ENCODE peak calls at places on chromosomes 6 and 20, in nine cellular contexts. U, P, Q, S, T, R, M, O and C are unnamed samples.

GRCh38 chr6:4008324-4009047 is 70.5 kb downstream of the FAM217A start:
- DNase-seq in U (no peak), P (no peak), Q (peak), S (no peak), T (no peak), R (no peak), M (peak), O (no peak), C (no peak)

GRCh38 chr20:62239278-62239879 is 1.1 kb downstream of the OSBPL2 start:
- DNase-seq in U (no peak), P (no peak), Q (no peak), S (no peak), T (no peak), R (no peak), M (no peak), O (peak), C (no peak)

GRCh38 chr6:166615059-166615770 is 11.8 kb downstream of the RPS6KA2 start:
- DNase-seq in U (no peak), P (peak), Q (no peak), S (no peak), T (no peak), R (no peak), M (no peak), O (no peak), C (no peak)

GRCh38 chr20:49938173-49939163 is 2.3 kb downstream of the RNF114 start:
- DNase-seq in U (peak), P (peak), Q (no peak), S (peak), T (peak), R (peak), M (no peak), O (peak), C (no peak)

GRCh38 chr6:75349262-75349984 is 64.8 kb upstream of the TMEM30A start:
- DNase-seq in U (no peak), P (no peak), Q (no peak), S (no peak), T (no peak), R (peak), M (peak), O (peak), C (no peak)

GRCh38 chr6:149990672-149991402 is 27.1 kb downstream of the ULBP1 start:
- DNase-seq in U (no peak), P (peak), Q (no peak), S (no peak), T (no peak), R (no peak), M (no peak), O (no peak), C (no peak)

GRCh38 chr6:5053038-5053437 is 32.1 kb upstream of the PPP1R3G start:
- DNase-seq in U (no peak), P (no peak), Q (no peak), S (no peak), T (no peak), R (no peak), M (no peak), O (no peak), C (no peak)

GRCh38 chr6:82143041-82143481 is 104.5 kb downstream of the IBTK start:
- DNase-seq in U (no peak), P (no peak), Q (no peak), S (no peak), T (no peak), R (peak), M (no peak), O (no peak), C (no peak)

GRCh38 chr6:129029778-129030177 is 146.8 kb downstream of the LAMA2 start:
- DNase-seq in U (no peak), P (no peak), Q (no peak), S (no peak), T (no peak), R (no peak), M (no peak), O (no peak), C (no peak)

GRCh38 chr6:127100510-127101140 is 17.8 kb upstream of the RSPO3 start:
- DNase-seq in U (no peak), P (no peak), Q (no peak), S (no peak), T (no peak), R (no peak), M (no peak), O (no peak), C (no peak)

GRCh38 chr6:1524040-1524480 is 85.7 kb upstream of the FOXC1 start:
- DNase-seq in U (no peak), P (no peak), Q (peak), S (peak), T (peak), R (peak), M (peak), O (peak), C (no peak)

GRCh38 chr6:53811082-53811481 is 16.3 kb downstream of the LRRC1 start:
- DNase-seq in U (no peak), P (no peak), Q (peak), S (peak), T (no peak), R (no peak), M (no peak), O (peak), C (no peak)

GRCh38 chr6:133567656-133568055 is 321.3 kb upstream of the TCF21 start:
- DNase-seq in U (no peak), P (no peak), Q (no peak), S (no peak), T (no peak), R (no peak), M (no peak), O (no peak), C (no peak)

GRCh38 chr20:25000268-25000801 is 7.8 kb upstream of the APMAP start:
- DNase-seq in U (peak), P (peak), Q (no peak), S (peak), T (peak), R (peak), M (no peak), O (peak), C (peak)

GRCh38 chr6:45633272-45633908 is 255.7 kb upstream of the SUPT3H start:
- DNase-seq in U (no peak), P (no peak), Q (no peak), S (no peak), T (no peak), R (no peak), M (no peak), O (no peak), C (no peak)

GRCh38 chr20:24662756-24663399 is 193.4 kb downstream of the SYNDIG1 start:
- DNase-seq in U (no peak), P (no peak), Q (no peak), S (no peak), T (no peak), R (no peak), M (no peak), O (no peak), C (no peak)

GRCh38 chr20:57828696-57829095 is 118.9 kb upstream of the PMEPA1 start:
- DNase-seq in U (peak), P (no peak), Q (no peak), S (no peak), T (no peak), R (no peak), M (no peak), O (no peak), C (no peak)

GRCh38 chr6:125300992-125301434 is 754 bp downstream of the HDDC2 start:
- DNase-seq in U (no peak), P (no peak), Q (no peak), S (no peak), T (no peak), R (no peak), M (no peak), O (no peak), C (no peak)

GRCh38 chr6:159806021-159806458 is 6.0 kb downstream of the PNLDC1 start:
- DNase-seq in U (no peak), P (peak), Q (no peak), S (no peak), T (no peak), R (no peak), M (no peak), O (no peak), C (no peak)

GRCh38 chr20:25283221-25283951 is 35.5 kb downstream of the PYGB start:
- DNase-seq in U (peak), P (peak), Q (no peak), S (peak), T (no peak), R (peak), M (no peak), O (no peak), C (no peak)

GRCh38 chr6:33081098-33081824 is 5.5 kb downstream of the HLA-DPB1 start:
- DNase-seq in U (no peak), P (no peak), Q (no peak), S (no peak), T (no peak), R (no peak), M (no peak), O (no peak), C (no peak)

GRCh38 chr6:33078919-33079521 is 3.2 kb downstream of the HLA-DPB1 start:
- DNase-seq in U (no peak), P (no peak), Q (no peak), S (no peak), T (no peak), R (no peak), M (no peak), O (no peak), C (no peak)

GRCh38 chr6:33079575-33079974 is 3.8 kb downstream of the HLA-DPB1 start:
- DNase-seq in U (no peak), P (no peak), Q (no peak), S (no peak), T (no peak), R (no peak), M (no peak), O (no peak), C (no peak)

GRCh38 chr6:33078442-33078841 is 2.7 kb downstream of the HLA-DPB1 start:
- DNase-seq in U (no peak), P (no peak), Q (no peak), S (no peak), T (no peak), R (no peak), M (no peak), O (no peak), C (no peak)

DNA sequence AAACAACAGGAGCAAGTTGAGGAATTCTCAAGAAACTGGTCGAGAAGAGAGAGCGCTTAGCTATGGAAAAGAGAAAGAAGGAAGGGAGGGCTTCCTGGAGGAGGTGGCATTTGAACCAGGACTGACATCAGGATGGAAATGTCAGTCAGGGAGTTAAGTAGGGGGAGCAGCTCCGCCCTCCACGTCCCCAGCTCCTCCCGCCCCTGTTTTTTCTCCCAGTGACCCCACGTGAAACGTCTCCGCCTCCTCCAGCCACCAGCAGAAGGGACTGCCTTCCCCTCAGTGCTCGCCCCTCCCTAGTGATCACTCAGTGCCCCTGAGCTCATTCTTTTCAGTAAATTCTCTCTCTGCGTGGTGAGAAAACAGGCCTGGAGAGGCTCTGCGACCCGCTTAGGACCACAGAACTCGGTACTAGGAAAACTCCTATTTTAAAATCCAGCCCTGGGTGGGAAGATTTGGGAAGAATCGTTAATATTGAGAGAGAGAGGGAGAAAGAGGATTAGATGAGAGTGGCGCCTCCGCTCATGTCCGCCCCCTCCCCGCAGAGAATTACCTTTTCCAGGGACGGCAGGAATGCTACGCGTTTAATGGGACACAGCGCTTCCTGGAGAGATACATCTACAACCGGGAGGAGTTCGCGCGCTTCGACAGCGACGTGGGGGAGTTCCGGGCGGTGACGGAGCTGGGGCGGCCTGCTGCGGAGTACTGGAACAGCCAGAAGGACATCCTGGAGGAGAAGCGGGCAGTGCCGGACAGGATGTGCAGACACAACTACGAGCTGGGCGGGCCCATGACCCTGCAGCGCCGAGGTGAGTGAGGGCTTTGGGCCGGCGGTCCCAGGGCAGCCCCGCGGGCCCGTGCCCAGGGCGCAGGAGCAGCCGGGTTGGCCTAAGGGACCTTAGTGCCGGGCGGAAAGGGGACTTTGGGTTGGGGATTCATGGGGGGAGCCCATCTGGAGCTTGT is 4.6 kb downstream of the HLA-DPB1 start:
- DNase-seq in U (peak), P (peak), Q (no peak), S (no peak), T (peak), R (peak), M (peak), O (peak), C (no peak)
- TF ChIP-seq POLR2A in U (no peak), P (peak), Q (no peak), S (no peak), T (no peak), R (peak), M (no peak), O (peak), C (no peak)

DNA sequence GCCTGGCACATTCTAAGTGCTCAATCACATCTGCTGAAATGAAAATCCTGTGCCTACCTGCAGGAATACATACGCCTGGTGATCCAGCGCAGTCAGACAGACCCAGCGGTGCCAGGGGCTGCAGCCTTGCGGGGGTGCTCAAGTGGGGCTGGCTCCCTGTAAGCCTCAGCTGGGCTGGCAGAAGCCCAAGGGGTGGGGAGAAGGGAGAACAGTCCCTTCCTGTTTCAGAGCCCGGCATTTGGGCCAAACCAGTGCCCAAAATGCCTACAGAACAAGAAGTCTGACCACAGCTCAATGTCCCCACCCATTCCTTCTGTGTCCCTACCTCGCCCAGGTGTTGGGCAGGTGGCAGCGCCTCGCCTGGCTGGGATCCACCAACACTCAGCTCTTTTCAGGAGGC is 22.6 kb downstream of the KCNK15 start:
- DNase-seq in U (no peak), P (no peak), Q (no peak), S (no peak), T (no peak), R (no peak), M (no peak), O (no peak), C (no peak)
- TF ChIP-seq POLR2A in U (no peak), P (no peak), Q (no peak), S (no peak), T (no peak), R (no peak), M (no peak), O (no peak), C (no peak)

DNA sequence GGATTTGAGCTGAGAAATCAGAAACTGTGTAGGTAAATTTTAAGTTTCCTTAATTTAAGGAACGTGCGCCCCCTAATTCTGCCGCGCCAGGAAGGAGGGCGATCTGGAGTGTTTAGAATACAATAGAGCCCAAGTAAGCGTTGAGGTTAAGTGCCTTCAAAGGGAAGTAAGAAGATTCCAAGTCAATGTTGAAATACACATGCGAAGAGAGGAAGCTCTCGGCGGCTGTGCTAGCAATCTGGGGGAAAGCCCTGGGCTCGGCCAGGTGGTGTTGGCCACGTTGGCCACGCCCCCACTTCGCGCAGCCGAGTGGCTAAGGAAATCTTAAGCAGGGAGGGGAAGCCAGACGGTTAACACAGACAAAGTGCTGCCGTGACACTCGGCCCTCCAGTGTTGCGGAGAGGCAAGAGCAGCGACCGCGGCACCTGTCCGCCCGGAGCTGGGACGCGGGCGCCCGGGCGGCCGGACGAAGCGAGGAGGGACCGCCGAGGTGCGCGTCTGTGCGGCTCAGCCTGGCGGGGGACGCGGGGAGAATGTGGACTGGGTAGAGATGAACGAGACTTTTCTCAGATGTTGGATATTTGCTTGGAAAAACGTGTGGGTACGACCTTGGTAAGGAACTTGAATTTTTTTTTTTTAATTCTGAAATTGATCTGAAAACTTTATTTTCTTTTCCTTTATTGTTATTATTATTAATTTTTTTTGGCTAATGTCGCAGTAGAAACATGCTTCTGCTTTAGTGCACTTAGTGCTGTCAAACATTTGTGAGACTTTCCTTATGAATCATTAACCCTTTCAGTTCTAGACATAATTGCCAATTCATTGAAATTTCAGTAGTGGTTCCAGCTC is at the start of gene PRDM1:
- DNase-seq in U (peak), P (peak), Q (peak), S (peak), T (peak), R (peak), M (peak), O (peak), C (peak)
- TF ChIP-seq POLR2A in U (peak), P (no peak), Q (no peak), S (no peak), T (no peak), R (peak), M (no peak), O (peak), C (peak)

GRCh38 chr6:7541175-7542064 is at the start of gene DSP:
- DNase-seq in U (no peak), P (peak), Q (peak), S (peak), T (no peak), R (peak), M (peak), O (peak), C (no peak)

GRCh38 chr6:7540595-7540994 is 876 bp upstream of the DSP start:
- DNase-seq in U (no peak), P (no peak), Q (no peak), S (peak), T (no peak), R (peak), M (no peak), O (no peak), C (no peak)

GRCh38 chr6:7543761-7544424 is 2.4 kb downstream of the DSP start:
- DNase-seq in U (no peak), P (no peak), Q (no peak), S (no peak), T (no peak), R (no peak), M (no peak), O (no peak), C (no peak)

GRCh38 chr6:7542878-7543394 is 1.5 kb downstream of the DSP start:
- DNase-seq in U (peak), P (peak), Q (peak), S (peak), T (no peak), R (peak), M (no peak), O (peak), C (no peak)

DNA sequence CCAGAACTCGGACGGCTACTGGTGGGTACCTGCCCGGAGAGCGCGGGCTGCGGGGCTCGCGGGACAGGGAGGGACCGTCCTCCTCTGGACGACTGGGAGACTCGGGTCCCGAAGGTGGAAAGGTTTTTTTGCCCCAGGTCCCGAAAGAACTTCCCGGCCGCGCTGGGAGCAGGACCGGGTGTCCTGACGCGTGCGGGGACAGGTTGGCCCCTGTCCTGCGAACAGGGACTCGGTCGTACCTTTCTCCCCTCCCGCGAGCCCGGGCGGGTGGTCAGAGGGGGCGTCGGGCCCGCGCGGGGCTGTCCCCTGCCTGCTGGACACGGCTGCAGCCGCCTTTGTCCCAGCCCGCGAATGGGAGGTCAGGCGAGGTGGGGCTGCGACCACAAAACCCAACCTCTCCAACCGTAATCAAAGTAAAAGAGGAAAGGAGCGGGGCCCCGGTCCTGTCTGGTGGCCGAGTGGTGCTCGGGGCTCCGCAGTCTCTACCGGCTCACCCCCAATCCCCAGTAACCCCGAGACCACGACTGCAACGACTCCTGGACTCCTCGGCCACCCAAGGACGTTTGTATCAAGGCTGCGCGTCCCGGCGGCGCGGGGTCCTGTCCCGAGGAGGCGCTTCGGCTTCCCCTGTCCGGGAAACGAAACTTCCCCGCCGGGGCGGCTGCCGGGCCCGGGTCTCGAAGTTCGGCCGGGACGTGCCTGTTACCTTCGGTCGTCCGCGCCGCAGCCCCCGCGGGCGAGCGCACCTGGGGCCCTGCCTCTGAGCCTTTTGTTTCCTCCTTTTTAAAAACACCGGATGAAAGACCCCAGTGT is 800 bp downstream of the DSP start:
- DNase-seq in U (no peak), P (peak), Q (no peak), S (peak), T (no peak), R (peak), M (no peak), O (peak), C (no peak)
- TF ChIP-seq POLR2A in U (no peak), P (no peak), Q (no peak), S (no peak), T (no peak), R (no peak), M (no peak), O (no peak), C (no peak)

DNA sequence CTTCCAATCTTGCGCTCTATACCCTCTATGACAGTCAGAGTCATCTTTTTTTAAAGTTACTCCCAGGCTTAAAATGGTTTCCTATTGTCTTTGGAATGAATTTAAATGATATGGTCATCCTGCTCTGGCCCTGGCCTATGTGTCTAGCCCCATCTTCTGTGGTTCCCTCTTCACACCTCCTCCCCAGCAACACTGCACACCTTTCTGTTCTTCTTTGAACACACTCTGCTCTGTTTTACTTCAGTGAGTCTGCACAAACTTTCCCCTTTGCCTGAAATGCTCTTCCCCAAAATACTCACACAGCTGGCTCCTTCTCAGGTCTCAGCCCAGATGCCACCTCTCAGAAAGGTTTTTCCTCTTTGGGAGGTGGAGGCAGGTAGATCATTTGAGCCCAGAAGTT is 132.7 kb downstream of the FYN start:
- DNase-seq in U (no peak), P (no peak), Q (no peak), S (no peak), T (no peak), R (no peak), M (no peak), O (no peak), C (no peak)
- TF ChIP-seq POLR2A in U (no peak), P (no peak), Q (no peak), S (no peak), T (no peak), R (no peak), M (no peak), O (no peak), C (no peak)

GRCh38 chr6:79518850-79519249 is 18.4 kb downstream of the LCA5 start:
- DNase-seq in U (no peak), P (no peak), Q (no peak), S (no peak), T (no peak), R (no peak), M (no peak), O (no peak), C (no peak)
- TF ChIP-seq POLR2A in U (no peak), P (no peak), Q (no peak), S (no peak), T (no peak), R (no peak), M (no peak), O (no peak), C (no peak)